ENCODE peak calls at places on chromosomes 5 and 9, in eight cellular contexts. S is stomach, E is breast epithelium, K is body of pancreas, F is Peyer's patch, U is esophagus squamous epithelium, Z is suprapubic skin, W is IMR-90. H is an unnamed sample. For H3K27me3, the result is how much of the 10 kb centered on the place peaks cover.

GRCh38 chr9:81814794-81815464 is 113.3 kb upstream of the SPATA31D4 start:
- DNase-seq in U (no peak), E (no peak), F (no peak), Z (no peak), W (no peak), K (no peak), S (no peak), H (no peak)

GRCh38 chr9:91426123-91426745 is 2.6 kb upstream of the NFIL3 start:
- DNase-seq in W (peak), Z (no peak), F (no peak), K (no peak), U (no peak), S (no peak), E (no peak), H (no peak)

GRCh38 chr9:77952641-77953341 is 78.8 kb downstream of the GNAQ start:
- DNase-seq in U (no peak), K (no peak), F (no peak), Z (no peak), W (peak), S (no peak), E (no peak), H (no peak)

GRCh38 chr9:75890541-75891276 is at the start of gene PCSK5:
- DNase-seq in U (peak), S (peak), K (peak), F (peak), W (peak), E (peak), Z (peak), H (peak)

GRCh38 chr5:38008198-38008597 is 168.4 kb upstream of the GDNF start:
- DNase-seq in F (no peak), S (no peak), W (no peak), E (no peak), U (no peak), K (peak), Z (no peak), H (no peak)

GRCh38 chr5:179872356-179873160 is 13.9 kb upstream of the MRNIP start:
- DNase-seq in U (no peak), S (no peak), W (no peak), Z (no peak), F (no peak), K (no peak), E (no peak), H (no peak)

GRCh38 chr5:158431369-158432029 is 572.6 kb upstream of the CLINT1 start:
- DNase-seq in E (no peak), F (no peak), Z (no peak), S (no peak), U (no peak), W (no peak), K (no peak), H (no peak)

GRCh38 chr9:14677396-14677795 is 15.8 kb downstream of the ZDHHC21 start:
- DNase-seq in E (no peak), W (no peak), U (no peak), S (no peak), K (no peak), F (no peak), Z (no peak), H (no peak)

GRCh38 chr5:173452506-173452905 is 124.3 kb upstream of the STC2 start:
- DNase-seq in W (peak), E (no peak), Z (no peak), U (no peak), K (no peak), F (no peak), S (no peak), H (no peak)

GRCh38 chr5:173451651-173452050 is 123.4 kb upstream of the STC2 start:
- DNase-seq in F (no peak), E (no peak), W (peak), S (no peak), K (no peak), Z (no peak), U (no peak), H (no peak)

GRCh38 chr5:173453167-173453566 is 125.0 kb upstream of the STC2 start:
- DNase-seq in F (no peak), W (peak), K (no peak), E (no peak), U (no peak), Z (no peak), S (no peak), H (no peak)

GRCh38 chr5:173451031-173451430 is 122.8 kb upstream of the STC2 start:
- DNase-seq in E (no peak), F (no peak), W (peak), U (no peak), S (no peak), K (peak), Z (no peak), H (no peak)

GRCh38 chr5:173452098-173452497 is 123.9 kb upstream of the STC2 start:
- DNase-seq in W (peak), F (no peak), U (no peak), E (peak), Z (no peak), S (no peak), K (peak), H (peak)
- H3K27ac ChIP-seq in W (peak), F (no peak), U (no peak), E (peak), Z (no peak), S (no peak), K (peak), H (no peak)

GRCh38 chr5:14102666-14103065 is 40.5 kb upstream of the TRIO start:
- DNase-seq in E (no peak), Z (no peak), W (no peak), K (no peak), S (no peak), F (no peak), U (no peak), H (no peak)
- H3K27me3 ChIP-seq in E (under half), Z (under half), W (under half), K (under half), S (under half), F (under half), U (under half), H (under half)

GRCh38 chr9:129411501-129412175 is 209.3 kb downstream of the C9orf50 start:
- DNase-seq in F (no peak), K (no peak), W (no peak), U (no peak), Z (no peak), E (no peak), S (no peak), H (peak)

GRCh38 chr9:129414377-129415021 is 206.4 kb downstream of the C9orf50 start:
- DNase-seq in F (no peak), U (no peak), S (no peak), Z (no peak), W (peak), K (peak), E (peak), H (peak)

GRCh38 chr9:129415031-129415953 is 205.6 kb downstream of the C9orf50 start:
- DNase-seq in S (no peak), U (no peak), K (no peak), E (no peak), Z (peak), W (no peak), F (no peak), H (no peak)

GRCh38 chr9:129413537-129414376 is 207.1 kb downstream of the C9orf50 start:
- DNase-seq in U (peak), E (peak), Z (peak), S (peak), K (peak), W (peak), F (peak), H (peak)

GRCh38 chr9:129412814-129413536 is 207.9 kb downstream of the C9orf50 start:
- DNase-seq in U (no peak), Z (peak), S (peak), K (peak), W (peak), E (peak), F (peak), H (no peak)
- TF ChIP-seq POLR2A in U (no peak), Z (peak), S (no peak), K (peak), W (peak), E (no peak), F (no peak), H (no peak)

DNA sequence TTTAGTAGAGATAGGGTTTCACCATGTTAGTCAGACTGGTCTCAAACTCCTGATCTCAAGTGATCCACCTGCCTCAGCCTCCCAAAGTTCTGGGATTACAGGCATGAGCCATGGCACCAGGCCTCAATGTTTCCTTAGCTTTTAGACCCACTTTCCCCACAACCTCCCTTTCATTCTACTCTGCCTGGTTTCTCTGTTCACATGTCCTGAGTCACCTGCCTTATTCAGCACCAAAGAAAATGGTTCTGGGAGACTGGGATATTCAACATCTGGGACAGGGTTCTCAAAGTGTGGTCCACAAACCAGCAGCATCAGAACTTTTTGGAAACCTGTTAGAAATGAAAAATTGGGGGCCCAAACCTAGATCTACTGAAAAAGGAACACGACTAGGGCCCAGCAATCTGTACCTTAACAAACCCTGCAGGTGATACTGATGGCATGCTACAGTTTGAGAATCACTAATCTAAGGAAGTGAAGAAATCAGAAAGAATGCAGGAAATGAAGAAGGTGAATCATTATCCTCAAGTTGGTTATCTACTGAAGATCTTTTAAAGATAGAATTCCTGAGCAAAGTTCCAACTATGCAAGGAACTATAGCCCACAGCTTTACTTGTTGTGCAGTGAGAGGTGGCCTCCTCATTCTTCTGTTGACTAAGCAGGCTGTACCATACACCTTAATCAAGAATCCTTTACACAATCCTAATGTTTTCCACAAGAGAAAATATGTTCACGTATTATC is 51.8 kb upstream of the CTNNAL1 start:
- DNase-seq in F (no peak), S (no peak), E (no peak), U (no peak), K (no peak), W (peak), Z (no peak), H (no peak)
- H3K27ac ChIP-seq in F (peak), S (no peak), E (no peak), U (no peak), K (no peak), W (no peak), Z (no peak), H (no peak)

GRCh38 chr9:21968331-21969010 is 25.7 kb downstream of the CDKN2A start:
- DNase-seq in K (no peak), F (no peak), Z (no peak), E (no peak), W (no peak), U (no peak), S (no peak), H (no peak)

GRCh38 chr9:21966140-21966851 is 27.9 kb downstream of the CDKN2A start:
- DNase-seq in K (no peak), F (no peak), U (no peak), W (no peak), E (no peak), Z (no peak), S (no peak), H (no peak)

GRCh38 chr9:21965401-21965951 is 28.7 kb downstream of the CDKN2A start:
- DNase-seq in E (no peak), K (peak), U (no peak), S (peak), F (peak), W (peak), Z (no peak), H (peak)

GRCh38 chr9:21967707-21968106 is 26.5 kb downstream of the CDKN2A start:
- DNase-seq in W (no peak), Z (no peak), K (no peak), U (no peak), E (no peak), S (no peak), F (no peak), H (no peak)

DNA sequence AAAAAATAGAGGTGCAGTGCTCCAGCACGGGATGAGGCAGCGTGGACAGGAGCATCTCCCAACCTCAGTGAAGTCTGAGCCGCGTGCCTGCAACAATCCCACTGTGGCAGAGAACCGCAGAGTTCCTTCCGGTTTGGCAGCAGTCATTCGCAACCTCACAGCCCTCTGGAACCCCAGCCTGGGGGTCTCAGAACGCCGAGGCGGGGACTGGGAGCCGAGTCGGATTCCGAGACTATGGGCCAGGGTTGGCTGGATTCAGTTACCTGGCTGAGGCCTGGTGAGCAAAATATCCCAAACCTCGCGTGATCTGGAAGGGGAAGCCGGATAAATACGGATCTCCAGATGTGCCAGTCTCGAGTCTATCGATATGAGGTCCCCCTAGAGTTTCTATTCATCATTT is 27.0 kb downstream of the CDKN2A start:
- DNase-seq in K (no peak), U (no peak), W (no peak), Z (no peak), S (no peak), E (no peak), F (no peak), H (no peak)
- H3K27me3 ChIP-seq in K (half or more), U (under half), W (under half), Z (half or more), S (half or more), E (under half), F (under half), H (under half)

GRCh38 chr9:132240860-132241482 is 79.1 kb downstream of the NTNG2 start:
- DNase-seq in Z (peak), W (peak), U (peak), K (peak), F (peak), E (peak), S (peak), H (peak)
- TF ChIP-seq POLR2A in Z (no peak), W (no peak), U (no peak), K (no peak), F (no peak), E (no peak), S (no peak), H (peak)

DNA sequence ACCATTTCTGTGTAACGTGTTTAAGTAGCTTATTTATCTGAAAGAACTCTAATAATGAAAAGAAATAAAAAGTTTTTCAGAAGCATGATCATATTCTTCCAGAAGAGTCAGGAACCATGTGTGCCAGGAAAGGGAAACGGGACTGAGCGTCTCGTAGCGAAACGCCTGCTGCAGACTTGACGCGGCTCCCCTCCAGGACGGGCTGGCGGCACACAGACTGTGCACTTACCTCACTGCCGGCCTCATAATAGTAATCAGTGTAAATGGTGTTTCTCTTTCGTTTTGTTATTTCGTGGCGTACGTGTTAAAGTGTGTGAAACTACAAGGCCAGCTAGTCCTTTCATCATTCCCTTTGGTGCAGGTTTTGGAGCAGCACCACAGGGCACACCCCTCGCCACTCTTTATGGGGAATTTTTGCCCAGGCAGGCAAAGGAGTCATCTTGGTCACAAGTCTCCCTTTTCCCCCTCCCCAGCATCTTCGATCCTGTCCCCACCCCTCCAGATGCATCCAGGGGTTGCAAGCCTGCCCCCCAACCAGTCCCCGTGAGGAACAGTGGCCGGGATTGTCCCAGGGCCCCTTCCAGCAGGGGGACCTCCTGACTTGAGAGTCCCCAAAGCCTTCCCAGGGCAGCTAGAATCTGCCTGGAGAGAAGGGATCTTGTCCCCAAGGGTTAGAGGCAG is 233.1 kb downstream of the FANCC start:
- DNase-seq in K (peak), Z (peak), S (no peak), E (no peak), U (no peak), W (no peak), F (peak), H (peak)
- H3K27ac ChIP-seq in K (peak), Z (peak), S (peak), E (no peak), U (peak), W (no peak), F (peak), H (no peak)

GRCh38 chr5:93584531-93585053 is 1.6 kb downstream of the NR2F1 start:
- DNase-seq in U (no peak), W (no peak), Z (no peak), F (no peak), S (no peak), K (peak), E (no peak), H (no peak)
- H3K27me3 ChIP-seq in U (under half), W (under half), Z (half or more), F (under half), S (half or more), K (under half), E (under half), H (under half)

H was measured in right lobe of liver.